ENCODE peak calls at places on chromosomes 2 and 18, in six cellular contexts. G, U, P, W, V and Q are unnamed samples.

GRCh38 chr2:28624798-28625701 is 126.6 kb upstream of the PPP1CB start:
- DNase-seq in G (no peak), P (peak; percentile 88), V (no peak), W (peak; percentile 42), U (peak; percentile 63), Q (no peak)

GRCh38 chr2:224086226-224086911 is 47.3 kb upstream of the SERPINE2 start:
- DNase-seq in W (no peak), G (no peak), V (no peak), U (peak; percentile 89), P (peak; percentile 94), Q (peak; percentile 82)

GRCh38 chr2:235070063-235070706 is 118.4 kb downstream of the SH3BP4 start:
- DNase-seq in P (no peak), U (no peak), V (peak; percentile 63), G (no peak), W (peak; percentile 56), Q (no peak)

GRCh38 chr2:161954103-161954502 is 119.9 kb downstream of the DPP4 start:
- DNase-seq in U (no peak), V (no peak), G (no peak), W (no peak), P (no peak), Q (no peak)

GRCh38 chr2:119431155-119431975 is at the start of gene TMEM37:
- DNase-seq in V (peak; percentile 50), U (peak; percentile 15), G (peak; percentile 80), W (peak; percentile 88), P (peak; percentile 79), Q (peak; percentile 73)

GRCh38 chr2:118992740-118993391 is 50.9 kb downstream of the MARCO start:
- DNase-seq in W (no peak), V (no peak), U (no peak), G (no peak), P (no peak), Q (no peak)

GRCh38 chr2:112957511-112957910 is 20.3 kb upstream of the IL36G start:
- DNase-seq in G (no peak), W (no peak), P (no peak), V (no peak), U (no peak), Q (no peak)

GRCh38 chr2:15048000-15048399 is 415.5 kb downstream of the LRATD1 start:
- DNase-seq in P (no peak), W (no peak), G (no peak), V (no peak), U (no peak), Q (no peak)

GRCh38 chr18:56085561-56085960 is 497.6 kb upstream of the TCF4 start:
- DNase-seq in P (peak; percentile 6), G (no peak), W (no peak), V (no peak), U (peak; percentile 86), Q (no peak)

GRCh38 chr2:30127016-30127893 is 19.6 kb upstream of the YPEL5 start:
- DNase-seq in G (no peak), U (peak; percentile 31), W (no peak), V (no peak), P (no peak), Q (no peak)

GRCh38 chr2:111924617-111925107 is 26.3 kb downstream of the MERTK start:
- DNase-seq in G (no peak), V (no peak), U (no peak), P (no peak), W (no peak), Q (no peak)

GRCh38 chr2:149038442-149039212 is at the start of gene LYPD6B:
- DNase-seq in U (no peak), P (no peak), G (no peak), W (peak; percentile 68), V (no peak), Q (peak; percentile 51)

GRCh38 chr2:133504566-133505505 is 63.4 kb downstream of the NCKAP5 start:
- DNase-seq in V (no peak), U (peak; percentile 51), W (no peak), G (no peak), P (peak; percentile 12), Q (no peak)

GRCh38 chr2:173652731-173653426 is 298.2 kb downstream of the CDCA7 start:
- DNase-seq in G (no peak), P (peak; percentile 92), U (peak; percentile 96), V (no peak), W (no peak), Q (peak; percentile 95)

GRCh38 chr2:233928594-233929351 is 11.6 kb downstream of the TRPM8 start:
- DNase-seq in P (peak; percentile 4), U (peak; percentile 12), V (no peak), W (peak; percentile 48), G (peak; percentile 38), Q (no peak)

GRCh38 chr2:134783912-134784311 is 54.5 kb upstream of the ACMSD start:
- DNase-seq in G (no peak), P (no peak), U (no peak), W (no peak), V (no peak), Q (peak; percentile 21)

GRCh38 chr2:168278424-168278888 is 31.1 kb upstream of the STK39 start:
- DNase-seq in G (no peak), W (no peak), U (peak; percentile 31), V (no peak), P (peak; percentile 85), Q (peak; percentile 72)

GRCh38 chr2:205283721-205284270 is 398.5 kb upstream of the NRP2 start:
- DNase-seq in P (no peak), G (no peak), U (no peak), V (no peak), W (no peak), Q (no peak)

GRCh38 chr18:13641551-13642439 is 84.6 kb downstream of the FAM210A start:
- DNase-seq in G (no peak), P (no peak), V (no peak), U (no peak), W (peak; percentile 49), Q (no peak)

GRCh38 chr2:164599954-164600589 is 21.2 kb downstream of the GRB14 start:
- DNase-seq in W (peak; percentile 46), V (no peak), U (peak; percentile 50), G (peak; percentile 51), P (peak; percentile 74), Q (peak; percentile 81)

GRCh38 chr2:29749041-29749440 is 172.3 kb downstream of the ALK start:
- DNase-seq in W (no peak), V (no peak), P (no peak), G (no peak), U (no peak), Q (no peak)

GRCh38 chr2:113211226-113212105 is 37.7 kb downstream of the PSD4 start:
- DNase-seq in P (peak; percentile 38), G (no peak), V (no peak), W (no peak), U (peak; percentile 49), Q (peak; percentile 50)

GRCh38 chr2:226414313-226414712 is 385.3 kb downstream of the IRS1 start:
- DNase-seq in P (no peak), W (no peak), V (no peak), U (no peak), G (no peak), Q (no peak)

GRCh38 chr2:191856111-191856876 is 9.4 kb upstream of the CAVIN2 start:
- DNase-seq in V (no peak), U (no peak), G (no peak), W (no peak), P (no peak), Q (no peak)
- H3K23ac ChIP-seq in V (no peak overlapping the region), U (no peak overlapping the region), G (no peak overlapping the region), W (no peak overlapping the region), P (no peak overlapping the region), Q (no peak overlapping the region)

GRCh38 chr2:8927510-8928456 is 75.7 kb downstream of the MBOAT2 start:
- DNase-seq in V (no peak), W (no peak), U (no peak), P (no peak), G (no peak), Q (no peak)

GRCh38 chr2:8932702-8933101 is 70.8 kb downstream of the MBOAT2 start:
- DNase-seq in U (no peak), P (no peak), W (no peak), G (no peak), V (no peak), Q (no peak)

GRCh38 chr2:8926356-8926755 is 77.1 kb downstream of the MBOAT2 start:
- DNase-seq in P (no peak), G (no peak), W (no peak), V (no peak), U (no peak), Q (no peak)

GRCh38 chr2:8934338-8934737 is 69.1 kb downstream of the MBOAT2 start:
- DNase-seq in V (no peak), G (no peak), P (no peak), U (no peak), W (no peak), Q (no peak)

DNA sequence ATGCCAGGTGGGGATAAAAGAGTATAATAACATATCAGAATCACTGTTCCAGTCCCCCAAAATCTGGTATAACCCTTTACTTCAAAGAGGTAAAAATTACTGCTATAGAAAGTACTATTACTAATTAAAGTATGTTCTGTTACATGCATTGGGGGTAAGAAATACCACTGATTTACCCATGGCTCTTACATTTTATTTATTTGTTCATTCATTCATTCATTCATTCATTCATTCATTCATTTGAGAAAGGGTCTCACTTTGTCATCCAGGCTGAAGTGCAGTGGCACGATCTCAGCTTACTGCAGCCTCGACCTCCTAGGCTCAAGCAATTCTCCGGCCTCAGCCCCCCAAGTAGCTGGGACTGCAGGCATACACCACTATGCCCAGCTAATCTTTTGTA is 74.4 kb downstream of the MBOAT2 start:
- DNase-seq in V (no peak), G (no peak), W (no peak), P (no peak), U (no peak), Q (no peak)
- H4K91ac ChIP-seq in V (no peak overlapping the region), G (no peak overlapping the region), W (no peak overlapping the region), P (no peak overlapping the region), U (no peak overlapping the region), Q (no peak overlapping the region)

GRCh38 chr2:18439716-18440115 is 120.7 kb downstream of the RDH14 start:
- DNase-seq in V (no peak), W (no peak), P (no peak), U (no peak), G (no peak), Q (no peak)

GRCh38 chr2:18435425-18436037 is 124.9 kb downstream of the RDH14 start:
- DNase-seq in U (peak; percentile 79), V (no peak), G (peak; percentile 53), P (peak; percentile 75), W (no peak), Q (peak; percentile 84)

GRCh38 chr2:18433872-18434271 is 126.6 kb downstream of the RDH14 start:
- DNase-seq in V (no peak), W (no peak), U (no peak), G (no peak), P (no peak), Q (no peak)

GRCh38 chr2:18437909-18438308 is 122.5 kb downstream of the RDH14 start:
- DNase-seq in P (no peak), V (no peak), G (no peak), W (no peak), U (no peak), Q (no peak)

GRCh38 chr2:18436408-18437077 is 123.9 kb downstream of the RDH14 start:
- DNase-seq in U (peak; percentile 70), G (no peak), W (no peak), V (no peak), P (peak; percentile 24), Q (peak; percentile 45)
- H2AFZ ChIP-seq in U (peak overlapping the region; percentile 67), G (no peak overlapping the region), W (no peak overlapping the region), V (peak overlapping the region; percentile 20), P (no peak overlapping the region), Q (no peak overlapping the region)

DNA sequence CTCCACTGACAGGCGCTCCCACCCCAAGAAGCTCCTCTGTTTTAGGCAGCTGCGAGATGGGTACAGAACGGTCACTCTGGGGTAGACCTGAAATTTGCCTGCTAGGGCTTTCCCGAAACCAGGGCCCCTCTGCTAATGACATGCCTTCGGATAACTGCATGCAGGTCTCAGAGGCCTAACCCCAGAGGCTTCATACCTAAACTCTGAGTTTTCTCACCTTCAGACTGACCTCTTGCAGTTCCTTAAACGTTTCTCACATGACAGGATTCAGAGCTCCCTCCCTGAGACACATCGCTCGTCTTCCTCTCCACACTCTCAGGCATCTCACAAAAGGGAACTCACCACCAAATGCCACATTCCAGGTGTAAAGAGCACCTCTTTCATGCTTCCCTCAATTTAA is 11.3 kb upstream of the KLHL29 start:
- DNase-seq in P (no peak), U (peak; percentile 11), V (no peak), W (no peak), G (no peak), Q (peak; percentile 61)
- H3K23ac ChIP-seq in P (no peak overlapping the region), U (no peak overlapping the region), V (no peak overlapping the region), W (no peak overlapping the region), G (no peak overlapping the region), Q (no peak overlapping the region)